ENCODE peak calls at places on chromosomes 2 and 18, in seven cellular contexts. S is K562, G is SK-N-SH, E is GM12878, U is HCT116, D is HepG2, Z is H1. R is an unnamed sample.

GRCh38 chr2:206790311-206790935 is 25.0 kb downstream of the FASTKD2 start:
- DNase-seq in S (no peak), G (no peak), E (no peak), U (no peak), D (no peak), Z (no peak), R (no peak)

GRCh38 chr2:173647681-173648350 is 293.1 kb downstream of the CDCA7 start:
- DNase-seq in S (no peak), G (no peak), E (no peak), U (no peak), D (no peak), Z (no peak), R (no peak)

GRCh38 chr2:38095996-38096861 is 20.3 kb upstream of the CYP1B1 start:
- DNase-seq in S (no peak), G (no peak), E (no peak), U (no peak), D (no peak), Z (no peak), R (peak)

GRCh38 chr2:207148025-207148424 is 17.7 kb downstream of the KLF7 start:
- DNase-seq in S (no peak), G (no peak), E (no peak), U (no peak), D (no peak), Z (no peak), R (no peak)

GRCh38 chr18:26309283-26309682 is 83.0 kb downstream of the TAF4B start:
- DNase-seq in S (no peak), G (no peak), E (no peak), U (no peak), D (no peak), Z (no peak), R (no peak)

GRCh38 chr2:234816491-234816890 is 135.3 kb upstream of the SH3BP4 start:
- DNase-seq in S (no peak), G (no peak), E (no peak), U (no peak), D (no peak), Z (no peak), R (no peak)

GRCh38 chr18:48922801-48923730 is 27.7 kb downstream of the SMAD7 start:
- DNase-seq in S (peak), G (no peak), E (no peak), U (no peak), D (no peak), Z (no peak), R (no peak)

GRCh38 chr2:71602115-71602495 is 148.7 kb downstream of the DYSF start:
- DNase-seq in S (no peak), G (no peak), E (no peak), U (no peak), D (no peak), Z (no peak), R (no peak)

GRCh38 chr2:74573747-74574562 is 19.4 kb downstream of the DOK1 start:
- DNase-seq in S (no peak), G (no peak), E (peak), U (no peak), D (no peak), Z (no peak), R (no peak)

GRCh38 chr18:41989508-41989907 is 34.5 kb downstream of the PIK3C3 start:
- DNase-seq in S (no peak), G (no peak), E (no peak), U (no peak), D (no peak), Z (no peak), R (peak)

GRCh38 chr18:33744032-33744697 is 166.1 kb downstream of the ASXL3 start:
- DNase-seq in S (no peak), G (no peak), E (no peak), U (no peak), D (no peak), Z (no peak), R (no peak)
- TF ChIP-seq JUND in S (no peak), G (no peak), E (no peak), U (no peak), D (no peak), Z (no peak), R (no peak)

GRCh38 chr2:177759443-177759842 is 313.1 kb downstream of the PDE11A start:
- DNase-seq in S (no peak), G (no peak), E (no peak), U (no peak), D (no peak), Z (no peak), R (no peak)

GRCh38 chr2:177756346-177756745 is 316.2 kb downstream of the PDE11A start:
- DNase-seq in S (no peak), G (no peak), E (no peak), U (no peak), D (no peak), Z (no peak), R (no peak)

GRCh38 chr2:177753682-177754475 is 318.7 kb downstream of the PDE11A start:
- DNase-seq in S (peak), G (peak), E (no peak), U (peak), D (no peak), Z (no peak), R (no peak)

GRCh38 chr2:177754476-177754873 is 318.1 kb downstream of the PDE11A start:
- DNase-seq in S (no peak), G (peak), E (no peak), U (no peak), D (no peak), Z (no peak), R (no peak)

GRCh38 chr2:177758591-177759371 is 313.8 kb downstream of the PDE11A start:
- DNase-seq in S (peak), G (peak), E (no peak), U (peak), D (peak), Z (peak), R (no peak)
- TF ChIP-seq JUND in S (peak), G (no peak), E (no peak), U (no peak), D (no peak), Z (no peak), R (no peak)

GRCh38 chr2:220937231-220937630 is 634.9 kb downstream of the EPHA4 start:
- DNase-seq in S (no peak), G (no peak), E (no peak), U (no peak), D (no peak), Z (no peak), R (no peak)
- TF ChIP-seq JUND in S (no peak), G (no peak), E (no peak), U (no peak), D (no peak), Z (no peak), R (no peak)

DNA sequence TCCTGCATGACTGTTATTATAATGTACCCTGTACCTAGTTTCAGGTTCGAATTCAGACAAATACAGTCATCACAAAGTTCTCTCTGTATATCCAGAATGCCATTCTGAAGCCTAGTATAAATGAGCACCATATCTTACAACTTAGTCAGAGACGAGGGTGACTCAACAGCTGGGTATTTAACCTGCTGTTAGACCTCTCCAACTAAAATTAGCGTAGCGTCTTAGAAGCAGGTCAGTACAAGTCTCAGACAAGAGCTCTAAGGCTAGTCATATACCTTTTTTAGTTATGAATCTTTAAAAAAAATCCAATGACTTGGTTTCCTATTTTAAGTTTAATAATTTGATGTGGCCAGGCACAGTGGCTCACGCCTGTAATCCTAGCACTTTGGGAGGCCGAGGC is 74.1 kb downstream of the CABYR start:
- DNase-seq in S (no peak), G (no peak), E (no peak), U (peak), D (peak), Z (no peak), R (no peak)
- TF ChIP-seq JUND in S (no peak), G (peak), E (no peak), U (peak), D (no peak), Z (peak), R (no peak)

GRCh38 chr2:200950378-200950777 is 13.1 kb downstream of the ORC2 start:
- DNase-seq in S (no peak), G (no peak), E (no peak), U (no peak), D (no peak), Z (no peak), R (no peak)

GRCh38 chr2:200945395-200945729 is 18.1 kb downstream of the ORC2 start:
- DNase-seq in S (no peak), G (no peak), E (no peak), U (no peak), D (no peak), Z (no peak), R (no peak)

GRCh38 chr2:200943527-200944120 is 19.8 kb downstream of the ORC2 start:
- DNase-seq in S (no peak), G (no peak), E (no peak), U (no peak), D (no peak), Z (no peak), R (no peak)

GRCh38 chr2:200939832-200940231 is 23.6 kb downstream of the ORC2 start:
- DNase-seq in S (no peak), G (no peak), E (no peak), U (no peak), D (no peak), Z (no peak), R (no peak)

DNA sequence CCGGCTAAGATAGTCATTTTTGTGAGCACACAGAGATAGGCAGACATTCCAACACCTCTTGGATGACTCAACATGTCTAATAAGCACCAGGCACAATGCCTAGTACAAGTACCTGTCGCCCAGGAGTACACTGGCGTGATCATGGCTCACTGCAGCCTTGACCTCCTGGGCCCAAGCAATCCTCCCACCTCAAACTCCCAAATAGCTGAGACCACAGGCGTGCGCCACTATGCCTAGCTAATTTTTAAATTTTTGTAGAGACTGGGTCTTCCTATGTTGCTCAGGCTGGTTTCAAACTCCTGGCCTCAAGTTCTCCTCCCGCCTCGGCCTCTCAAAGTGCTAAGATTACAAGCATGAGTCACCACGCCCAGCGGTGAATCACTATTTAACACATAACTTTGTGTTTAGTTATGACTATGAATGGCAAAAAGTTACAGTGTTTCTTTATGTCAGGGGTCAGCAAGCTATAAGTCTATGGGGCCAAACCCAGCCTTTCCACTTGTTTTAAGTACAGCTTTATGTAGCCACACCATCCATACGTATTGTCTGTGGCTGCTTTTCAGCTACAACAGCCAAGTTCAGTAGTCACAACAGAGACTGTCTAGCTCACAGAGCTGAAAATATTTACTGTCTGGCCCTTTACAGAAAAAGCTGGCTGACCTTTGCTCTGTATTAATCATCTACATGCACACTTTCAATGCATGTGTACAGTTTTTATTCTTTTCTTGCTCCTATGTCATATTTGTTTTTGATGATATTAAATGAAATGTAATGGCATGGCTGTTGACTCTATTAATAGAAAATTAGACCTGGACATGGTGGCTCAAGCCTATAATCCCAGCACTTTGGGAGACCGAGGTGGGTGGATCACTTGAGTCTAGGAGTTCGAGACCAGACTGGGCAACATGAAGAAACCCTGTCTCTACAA is 18.7 kb downstream of the ORC2 start:
- DNase-seq in S (no peak), G (no peak), E (no peak), U (peak), D (peak), Z (no peak), R (no peak)
- TF ChIP-seq JUND in S (peak), G (peak), E (no peak), U (peak), D (peak), Z (no peak), R (no peak)

DNA sequence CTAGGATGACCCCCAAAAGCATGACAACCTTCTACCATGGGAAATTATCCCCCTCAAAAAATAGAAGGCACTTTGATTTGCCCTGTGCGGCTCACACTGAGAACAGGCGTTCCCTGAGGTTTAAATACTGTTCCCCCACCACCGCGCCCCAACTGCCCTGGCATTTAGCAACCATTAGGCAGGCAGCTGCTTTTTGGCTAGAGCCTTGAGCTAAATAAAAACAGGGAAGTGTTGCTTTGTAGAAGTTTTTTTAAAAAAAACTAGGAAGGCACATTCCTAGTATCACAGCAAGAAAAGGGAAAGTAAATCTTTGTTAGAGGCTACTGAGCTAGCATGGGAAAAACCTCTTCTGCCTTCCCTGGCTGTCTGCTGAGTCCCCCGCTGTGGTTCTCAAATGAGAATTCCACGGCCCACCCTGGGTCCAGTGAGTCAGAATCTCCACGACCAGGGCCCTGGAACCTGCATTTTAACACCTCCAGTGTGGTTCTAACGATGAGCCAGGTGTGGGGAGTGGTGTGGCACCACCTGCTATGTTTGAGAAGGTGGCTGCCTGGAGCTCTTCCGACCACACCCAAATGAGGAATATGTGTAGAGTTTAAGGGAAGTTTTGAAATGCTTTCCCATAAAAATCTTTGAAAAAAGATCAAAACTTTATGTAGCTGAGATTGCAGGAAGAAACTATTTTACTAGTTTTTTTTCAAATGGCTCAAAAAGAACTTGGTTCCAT is 66.4 kb downstream of the VIT start:
- DNase-seq in S (no peak), G (no peak), E (no peak), U (no peak), D (no peak), Z (no peak), R (no peak)
- TF ChIP-seq JUND in S (no peak), G (no peak), E (no peak), U (no peak), D (no peak), Z (no peak), R (no peak)

R was measured in T47D.